ENCODE peak calls at places on chromosome 16, in five cellular contexts. One of them, this sample, is unnamed.

GRCh38 chr16:77211880-77212735 is 12.9 kb downstream of the SYCE1L start:
- DNase-seq in testis: peak; percentile 42
- DNase-seq in uterus: peak; percentile 63
- DNase-seq in sigmoid colon: no peak
- DNase-seq in A549: peak; percentile 86
- DNase-seq in this sample: peak; percentile 47

GRCh38 chr16:52613508-52613907 is 66.6 kb upstream of the TOX3 start:
- DNase-seq in testis: peak; percentile 21
- DNase-seq in A549: no peak
- DNase-seq in sigmoid colon: no peak
- DNase-seq in uterus: no peak
- DNase-seq in this sample: no peak

GRCh38 chr16:68492501-68493411 is 44.4 kb upstream of the SMPD3 start:
- DNase-seq in uterus: no peak
- DNase-seq in A549: no peak
- DNase-seq in testis: no peak
- DNase-seq in sigmoid colon: no peak
- DNase-seq in this sample: peak; percentile 94

GRCh38 chr16:72240949-72241348 is 69.0 kb upstream of the PMFBP1 start:
- DNase-seq in uterus: no peak
- DNase-seq in sigmoid colon: no peak
- DNase-seq in testis: no peak
- DNase-seq in A549: no peak
- DNase-seq in this sample: no peak

GRCh38 chr16:70642633-70643032 is 3.7 kb upstream of the IL34 start:
- DNase-seq in testis: no peak
- DNase-seq in A549: no peak
- DNase-seq in uterus: no peak
- DNase-seq in sigmoid colon: no peak
- DNase-seq in this sample: no peak

GRCh38 chr16:73143681-73144370 is 95.9 kb upstream of the ZFHX3 start:
- DNase-seq in A549: no peak
- DNase-seq in testis: no peak
- DNase-seq in uterus: no peak
- DNase-seq in sigmoid colon: no peak
- DNase-seq in this sample: no peak

GRCh38 chr16:79082955-79083354 is 517.6 kb downstream of the MAF start:
- DNase-seq in A549: no peak
- DNase-seq in uterus: no peak
- DNase-seq in sigmoid colon: no peak
- DNase-seq in testis: no peak
- DNase-seq in this sample: no peak

GRCh38 chr16:56625140-56625942 is at the start of gene MT1E:
- DNase-seq in testis: peak; percentile 54
- DNase-seq in uterus: peak; percentile 63
- DNase-seq in A549: no peak
- DNase-seq in sigmoid colon: peak; percentile 95
- DNase-seq in this sample: peak; percentile 93

GRCh38 chr16:9567674-9568073 is 476.2 kb downstream of the HAPSTR1 start:
- DNase-seq in testis: no peak
- DNase-seq in uterus: no peak
- DNase-seq in A549: no peak
- DNase-seq in sigmoid colon: no peak
- DNase-seq in this sample: no peak

GRCh38 chr16:74321356-74321755 is 24.7 kb downstream of the PSMD7 start:
- DNase-seq in testis: no peak
- DNase-seq in A549: no peak
- DNase-seq in uterus: no peak
- DNase-seq in sigmoid colon: no peak
- DNase-seq in this sample: peak; percentile 28

GRCh38 chr16:46857261-46857962 is 26.4 kb upstream of the C16orf87 start:
- DNase-seq in sigmoid colon: no peak
- DNase-seq in uterus: no peak
- DNase-seq in testis: peak; percentile 23
- DNase-seq in A549: peak; percentile 61
- DNase-seq in this sample: no peak

GRCh38 chr16:85159226-85159980 is 47.1 kb upstream of the CIBAR2 start:
- DNase-seq in sigmoid colon: no peak
- DNase-seq in A549: no peak
- DNase-seq in uterus: no peak
- DNase-seq in testis: no peak
- DNase-seq in this sample: no peak

GRCh38 chr16:69930117-69930776 is 20.9 kb upstream of the CLEC18A start:
- DNase-seq in A549: peak; percentile 59
- DNase-seq in sigmoid colon: no peak
- DNase-seq in uterus: peak; percentile 55
- DNase-seq in testis: peak; percentile 68
- DNase-seq in this sample: peak; percentile 45

GRCh38 chr16:87056551-87056950 is 260.6 kb downstream of the C16orf95 start:
- DNase-seq in sigmoid colon: peak; percentile 44
- DNase-seq in A549: no peak
- DNase-seq in uterus: no peak
- DNase-seq in testis: no peak
- DNase-seq in this sample: no peak

GRCh38 chr16:70649300-70649699 is 2.9 kb downstream of the IL34 start:
- DNase-seq in testis: no peak
- DNase-seq in uterus: no peak
- DNase-seq in sigmoid colon: no peak
- DNase-seq in A549: no peak
- DNase-seq in this sample: no peak

GRCh38 chr16:67395458-67396158 is 2.3 kb upstream of the TPPP3 start:
- DNase-seq in uterus: no peak
- DNase-seq in testis: no peak
- DNase-seq in sigmoid colon: peak; percentile 61
- DNase-seq in A549: no peak
- DNase-seq in this sample: no peak

GRCh38 chr16:85955566-85955965 is 56.6 kb downstream of the IRF8 start:
- DNase-seq in A549: no peak
- DNase-seq in sigmoid colon: no peak
- DNase-seq in testis: no peak
- DNase-seq in uterus: no peak
- DNase-seq in this sample: no peak

GRCh38 chr16:59688006-59688405 is 953.9 kb upstream of the GOT2 start:
- DNase-seq in A549: no peak
- DNase-seq in uterus: no peak
- DNase-seq in testis: no peak
- DNase-seq in sigmoid colon: no peak
- DNase-seq in this sample: no peak

GRCh38 chr16:58515871-58516767 is 802 bp downstream of the SETD6 start:
- DNase-seq in testis: no peak
- DNase-seq in sigmoid colon: peak; percentile 63
- DNase-seq in uterus: no peak
- DNase-seq in A549: no peak
- DNase-seq in this sample: peak; percentile 70

GRCh38 chr16:88804552-88805339 is 1.2 kb downstream of the CDT1 start:
- DNase-seq in testis: no peak
- DNase-seq in A549: no peak
- DNase-seq in sigmoid colon: no peak
- DNase-seq in uterus: no peak
- DNase-seq in this sample: no peak

GRCh38 chr16:88013091-88013609 is 61.9 kb downstream of the BANP start:
- DNase-seq in uterus: no peak
- DNase-seq in A549: no peak
- DNase-seq in sigmoid colon: peak; percentile 56
- DNase-seq in testis: no peak
- DNase-seq in this sample: peak; percentile 46

GRCh38 chr16:17351471-17352045 is 119.2 kb downstream of the XYLT1 start:
- DNase-seq in uterus: no peak
- DNase-seq in testis: no peak
- DNase-seq in sigmoid colon: no peak
- DNase-seq in A549: no peak
- DNase-seq in this sample: no peak

GRCh38 chr16:22727285-22728166 is 86.4 kb upstream of the HS3ST2 start:
- DNase-seq in A549: no peak
- DNase-seq in sigmoid colon: no peak
- DNase-seq in testis: no peak
- DNase-seq in uterus: no peak
- DNase-seq in this sample: no peak

GRCh38 chr16:25172831-25173230 is 43.9 kb upstream of the AQP8 start:
- DNase-seq in sigmoid colon: no peak
- DNase-seq in uterus: no peak
- DNase-seq in A549: no peak
- DNase-seq in testis: peak; percentile 77
- DNase-seq in this sample: no peak

GRCh38 chr16:74585846-74586392 is 21.0 kb downstream of the GLG1 start:
- DNase-seq in sigmoid colon: no peak
- DNase-seq in uterus: no peak
- DNase-seq in testis: no peak
- DNase-seq in A549: no peak
- DNase-seq in this sample: no peak

GRCh38 chr16:4179020-4179419 is 62.8 kb upstream of the ADCY9 start:
- DNase-seq in uterus: peak; percentile 24
- DNase-seq in testis: no peak
- DNase-seq in A549: no peak
- DNase-seq in sigmoid colon: no peak
- DNase-seq in this sample: no peak

GRCh38 chr16:31474173-31474714 is 2.3 kb downstream of the TGFB1I1 start:
- DNase-seq in A549: peak; percentile 30
- DNase-seq in uterus: no peak
- DNase-seq in testis: no peak
- DNase-seq in sigmoid colon: no peak
- DNase-seq in this sample: no peak

GRCh38 chr16:31474778-31475738 is 3.1 kb downstream of the TGFB1I1 start:
- DNase-seq in testis: no peak
- DNase-seq in A549: no peak
- DNase-seq in uterus: no peak
- DNase-seq in sigmoid colon: no peak
- DNase-seq in this sample: no peak

GRCh38 chr16:31477220-31478216 is 5.4 kb upstream of the SLC5A2 start:
- DNase-seq in uterus: no peak
- DNase-seq in sigmoid colon: no peak
- DNase-seq in testis: peak; percentile 72
- DNase-seq in A549: peak; percentile 21
- DNase-seq in this sample: peak; percentile 86

GRCh38 chr16:31475949-31476304 is 4.0 kb downstream of the TGFB1I1 start:
- DNase-seq in uterus: no peak
- DNase-seq in sigmoid colon: no peak
- DNase-seq in A549: no peak
- DNase-seq in testis: no peak
- DNase-seq in this sample: peak; percentile 45

GRCh38 chr16:31476305-31477219 is 4.6 kb downstream of the TGFB1I1 start:
- DNase-seq in A549: no peak
- DNase-seq in testis: peak; percentile 82
- DNase-seq in sigmoid colon: peak; percentile 85
- DNase-seq in uterus: no peak
- DNase-seq in this sample: peak; percentile 93
- TF ChIP-seq POLR2A in A549: no peak
- TF ChIP-seq POLR2A in testis: no peak
- TF ChIP-seq POLR2A in sigmoid colon: peak; percentile 59
- TF ChIP-seq POLR2A in uterus: peak; percentile 23
- TF ChIP-seq POLR2A in this sample: no peak

GRCh38 chr16:11098601-11099377 is 154.4 kb downstream of the CLEC16A start:
- DNase-seq in uterus: peak; percentile 37
- DNase-seq in testis: no peak
- DNase-seq in sigmoid colon: no peak
- DNase-seq in A549: no peak
- DNase-seq in this sample: no peak

GRCh38 chr16:11095935-11096334 is 151.6 kb downstream of the CLEC16A start:
- DNase-seq in testis: no peak
- DNase-seq in A549: no peak
- DNase-seq in sigmoid colon: peak; percentile 7
- DNase-seq in uterus: no peak
- DNase-seq in this sample: no peak

GRCh38 chr16:11097782-11098167 is 153.4 kb downstream of the CLEC16A start:
- DNase-seq in A549: no peak
- DNase-seq in testis: no peak
- DNase-seq in uterus: no peak
- DNase-seq in sigmoid colon: no peak
- DNase-seq in this sample: no peak

GRCh38 chr16:11094838-11095565 is 150.6 kb downstream of the CLEC16A start:
- DNase-seq in uterus: no peak
- DNase-seq in sigmoid colon: no peak
- DNase-seq in A549: no peak
- DNase-seq in testis: no peak
- DNase-seq in this sample: no peak

DNA sequence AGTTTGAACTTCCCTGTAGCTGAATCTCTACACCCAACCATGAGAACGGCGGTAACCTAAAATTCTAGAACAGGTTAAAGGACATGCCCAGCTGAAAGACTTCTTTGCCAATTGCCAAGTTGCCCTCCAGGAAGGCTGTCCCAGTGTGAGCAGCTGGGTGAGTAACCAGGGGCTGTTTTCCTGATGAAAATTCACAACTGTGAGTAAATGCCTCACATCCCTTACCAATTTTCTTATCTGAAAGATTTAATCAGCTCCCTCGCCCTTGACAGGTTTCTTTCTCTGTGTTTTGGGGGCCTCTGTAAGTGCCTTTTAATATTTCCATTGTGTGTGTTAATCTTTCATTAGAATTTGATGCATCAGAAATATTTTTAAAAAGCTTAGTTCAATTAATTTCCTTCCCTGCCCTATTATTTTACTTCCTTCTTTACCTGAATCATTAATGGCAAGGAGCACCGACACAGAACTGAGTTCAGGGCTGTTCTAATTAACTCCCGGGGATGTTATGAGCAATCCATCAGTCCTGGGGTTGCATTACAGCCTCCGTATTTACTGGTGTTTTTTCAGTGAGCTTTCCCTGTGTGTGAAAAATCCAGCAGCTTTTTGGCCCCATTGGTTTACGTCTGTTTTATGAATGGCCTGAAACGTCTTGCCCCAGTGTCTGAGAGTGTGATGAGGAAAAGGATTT is 152.9 kb downstream of the CLEC16A start:
- DNase-seq in A549: no peak
- DNase-seq in uterus: no peak
- DNase-seq in testis: no peak
- DNase-seq in sigmoid colon: no peak
- DNase-seq in this sample: no peak
- H3K4me1 ChIP-seq in A549: no peaks in the 10 kb centered on the region
- H3K4me1 ChIP-seq in uterus: peaks cover 14% of the 10 kb centered on the region
- H3K4me1 ChIP-seq in testis: peaks cover 11% of the 10 kb centered on the region
- H3K4me1 ChIP-seq in sigmoid colon: peaks cover 54% of the 10 kb centered on the region
- H3K4me1 ChIP-seq in this sample: peaks cover 54% of the 10 kb centered on the region

GRCh38 chr16:2228161-2228824 is 4.9 kb downstream of the E4F1 start:
- DNase-seq in sigmoid colon: no peak
- DNase-seq in testis: no peak
- DNase-seq in A549: no peak
- DNase-seq in uterus: no peak
- DNase-seq in this sample: no peak

GRCh38 chr16:2226918-2227317 is 3.5 kb downstream of the E4F1 start:
- DNase-seq in sigmoid colon: no peak
- DNase-seq in testis: no peak
- DNase-seq in A549: no peak
- DNase-seq in uterus: no peak
- DNase-seq in this sample: no peak

GRCh38 chr16:2224183-2224486 is 744 bp downstream of the E4F1 start:
- DNase-seq in sigmoid colon: no peak
- DNase-seq in testis: no peak
- DNase-seq in uterus: no peak
- DNase-seq in A549: peak; percentile 61
- DNase-seq in this sample: no peak

GRCh38 chr16:2226245-2226793 is 2.9 kb downstream of the E4F1 start:
- DNase-seq in A549: no peak
- DNase-seq in uterus: no peak
- DNase-seq in testis: no peak
- DNase-seq in sigmoid colon: no peak
- DNase-seq in this sample: peak; percentile 74

GRCh38 chr16:2223375-2224182 is at the start of gene E4F1:
- DNase-seq in sigmoid colon: peak; percentile 100
- DNase-seq in testis: peak; percentile 100
- DNase-seq in A549: peak; percentile 100
- DNase-seq in uterus: peak; percentile 99
- DNase-seq in this sample: peak; percentile 100
- TF ChIP-seq POLR2A in sigmoid colon: peak; percentile 92
- TF ChIP-seq POLR2A in testis: peak; percentile 28
- TF ChIP-seq POLR2A in A549: peak; percentile 95
- TF ChIP-seq POLR2A in uterus: peak; percentile 89
- TF ChIP-seq POLR2A in this sample: no peak

GRCh38 chr16:80573700-80574120 is 32.9 kb downstream of the DYNLRB2 start:
- DNase-seq in uterus: no peak
- DNase-seq in sigmoid colon: no peak
- DNase-seq in testis: no peak
- DNase-seq in A549: no peak
- DNase-seq in this sample: no peak
- H3K4me1 ChIP-seq in uterus: no peaks in the 10 kb centered on the region
- H3K4me1 ChIP-seq in sigmoid colon: no peaks in the 10 kb centered on the region
- H3K4me1 ChIP-seq in testis: no peaks in the 10 kb centered on the region
- H3K4me1 ChIP-seq in A549: no peaks in the 10 kb centered on the region
- H3K4me1 ChIP-seq in this sample: no peaks in the 10 kb centered on the region

This sample was measured in stomach.